ENCODE peak calls at places on chromosomes 13 and 19, in seven cellular contexts. M is IMR-90, J is A549, N is HCT116, D is SK-N-SH, O is H1, I is K562. S is an unnamed sample.

GRCh38 chr13:40586886-40587285 is 79.6 kb downstream of the FOXO1 start:
- DNase-seq in M (no peak), J (no peak), N (no peak), D (no peak), O (no peak), I (no peak), S (no peak)

GRCh38 chr19:47991191-47991808 is 670 bp downstream of the BSPH1 start:
- DNase-seq in M (no peak), J (no peak), N (no peak), D (no peak), O (no peak), I (no peak), S (no peak)

GRCh38 chr19:32817252-32817912 is 52.2 kb downstream of the SLC7A9 start:
- DNase-seq in M (no peak), J (no peak), N (no peak), D (no peak), O (no peak), I (no peak), S (no peak)

GRCh38 chr13:21033866-21034601 is 27.4 kb downstream of the LATS2 start:
- DNase-seq in M (no peak), J (no peak), N (no peak), D (no peak), O (no peak), I (no peak), S (no peak)

GRCh38 chr19:49689133-49690072 is at the start of gene ADM5:
- DNase-seq in M (no peak), J (no peak), N (no peak), D (peak; percentile 82), O (no peak), I (no peak), S (no peak)

GRCh38 chr13:75788494-75788991 is 152.4 kb downstream of the LMO7 start:
- DNase-seq in M (peak; percentile 96), J (no peak), N (no peak), D (no peak), O (no peak), I (no peak), S (no peak)

GRCh38 chr19:7658219-7658686 is 10.6 kb upstream of the RETN start:
- DNase-seq in M (no peak), J (no peak), N (no peak), D (no peak), O (no peak), I (no peak), S (peak; percentile 79)

GRCh38 chr13:77398825-77399620 is 72.1 kb upstream of the MYCBP2 start:
- DNase-seq in M (no peak), J (no peak), N (no peak), D (no peak), O (no peak), I (no peak), S (no peak)

GRCh38 chr13:26050568-26051230 is 1.1 kb downstream of the SHISA2 start:
- DNase-seq in M (no peak), J (no peak), N (no peak), D (peak; percentile 66), O (no peak), I (no peak), S (no peak)

GRCh38 chr13:26168276-26168814 is 53.8 kb downstream of the RNF6 start:
- DNase-seq in M (peak; percentile 48), J (no peak), N (no peak), D (no peak), O (no peak), I (no peak), S (no peak)

GRCh38 chr13:73370066-73370465 is 311.3 kb downstream of the KLF5 start:
- DNase-seq in M (no peak), J (no peak), N (no peak), D (no peak), O (no peak), I (no peak), S (no peak)

GRCh38 chr13:36157475-36157874 is 26.3 kb upstream of the DCLK1 start:
- DNase-seq in M (no peak), J (no peak), N (no peak), D (no peak), O (no peak), I (no peak), S (no peak)

GRCh38 chr19:38304866-38305429 is 897 bp downstream of the C19orf33 start:
- DNase-seq in M (no peak), J (peak; percentile 100), N (peak; percentile 96), D (peak; percentile 58), O (peak; percentile 83), I (peak; percentile 97), S (no peak)

GRCh38 chr19:17829855-17830566 is 8.7 kb upstream of the INSL3 start:
- DNase-seq in M (peak; percentile 8), J (peak; percentile 87), N (peak; percentile 72), D (peak; percentile 96), O (peak; percentile 89), I (peak; percentile 88), S (no peak)
- TF ChIP-seq RAD21 in M (no peak), J (no peak), N (no peak), D (no peak), O (no peak), I (no peak), S (no peak)

DNA sequence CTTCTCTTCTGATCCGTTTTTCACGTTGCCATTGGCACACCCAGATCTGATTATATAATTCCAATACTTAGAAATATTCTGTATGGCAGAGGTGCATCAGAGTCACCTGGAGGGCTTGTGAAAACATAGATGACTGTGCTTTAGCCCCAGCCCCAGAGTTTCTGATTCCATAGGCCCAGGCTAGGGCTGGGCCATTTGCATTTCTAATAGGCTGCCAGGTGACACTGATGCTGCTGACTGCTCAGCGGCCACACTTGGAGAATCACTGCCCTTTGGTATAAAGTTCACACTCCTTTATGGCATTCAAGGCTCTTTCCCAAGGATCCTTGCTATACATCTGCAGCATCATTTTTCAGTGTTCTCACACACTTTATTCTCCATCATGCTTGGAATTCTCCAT is 137.1 kb downstream of the AKAP11 start:
- DNase-seq in M (no peak), J (no peak), N (no peak), D (no peak), O (no peak), I (no peak), S (no peak)
- TF ChIP-seq RAD21 in M (no peak), J (no peak), N (no peak), D (no peak), O (no peak), I (no peak), S (no peak)

DNA sequence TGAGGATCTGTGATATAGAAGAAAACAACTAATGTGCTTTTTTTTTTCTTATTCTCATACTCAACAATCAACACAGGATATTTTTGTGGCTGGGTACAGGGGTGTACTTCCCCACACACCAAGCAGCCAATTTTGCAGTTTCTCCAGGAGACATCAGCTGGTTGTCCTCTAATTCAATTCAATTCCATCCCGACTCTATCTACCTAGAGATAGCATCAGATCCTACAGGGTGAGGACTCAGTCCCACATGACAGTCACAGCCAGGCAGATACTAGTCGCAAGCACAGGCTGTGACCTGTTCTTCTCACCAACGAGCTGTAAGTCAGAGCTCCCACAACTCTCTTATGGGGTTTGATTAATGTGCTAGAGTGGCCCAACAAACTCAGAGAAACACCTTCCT is 181.6 kb downstream of the KCTD15 start:
- DNase-seq in M (no peak), J (no peak), N (no peak), D (peak; percentile 11), O (no peak), I (no peak), S (no peak)
- TF ChIP-seq RAD21 in M (no peak), J (no peak), N (no peak), D (no peak), O (no peak), I (no peak), S (no peak)

DNA sequence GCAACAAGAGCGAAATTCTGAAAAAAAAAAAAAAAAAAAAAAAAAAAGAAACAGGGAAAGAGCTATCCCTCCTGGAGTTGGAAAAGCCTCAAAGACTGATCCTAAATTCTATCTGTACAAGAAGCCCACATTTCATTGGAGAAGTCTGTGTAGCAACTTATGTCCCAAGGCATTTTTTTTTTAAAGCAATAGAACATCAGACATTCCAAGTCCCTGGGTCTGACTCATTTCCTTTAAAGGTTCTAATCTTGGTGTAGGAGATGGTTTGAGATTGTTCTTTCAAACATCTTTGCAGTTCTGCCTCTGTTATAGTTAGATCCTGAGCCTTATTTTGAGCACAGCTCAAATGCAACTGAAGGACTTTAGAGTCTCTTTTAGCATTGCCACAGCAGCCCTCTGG is 706.5 kb upstream of the MIR17HG start:
- DNase-seq in M (no peak), J (no peak), N (no peak), D (no peak), O (no peak), I (no peak), S (no peak)
- TF ChIP-seq RAD21 in M (no peak), J (no peak), N (no peak), D (no peak), O (no peak), I (no peak), S (no peak)

DNA sequence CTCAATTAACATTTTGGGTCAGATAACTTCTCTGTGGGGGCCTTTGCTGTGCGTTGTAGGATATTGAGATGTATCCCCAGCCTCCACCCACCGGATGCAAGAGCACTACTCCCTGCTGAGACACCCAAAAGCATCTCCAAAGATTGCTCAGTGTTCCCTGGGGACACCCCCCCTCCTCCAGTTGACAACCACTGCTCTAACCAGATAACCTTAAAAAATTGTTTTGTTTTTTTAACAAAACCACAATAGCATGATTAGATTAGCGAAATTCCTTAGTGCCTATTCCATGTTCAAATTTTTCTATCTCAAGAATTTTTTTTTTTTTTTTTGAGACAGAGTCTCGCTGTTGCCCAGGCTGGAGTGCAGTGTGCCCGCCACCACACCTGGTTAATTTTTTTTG is 2.6 kb upstream of the EPN1 start:
- DNase-seq in M (peak; percentile 23), J (no peak), N (no peak), D (no peak), O (no peak), I (peak; percentile 63), S (no peak)
- TF ChIP-seq RAD21 in M (no peak), J (no peak), N (no peak), D (no peak), O (no peak), I (no peak), S (no peak)

DNA sequence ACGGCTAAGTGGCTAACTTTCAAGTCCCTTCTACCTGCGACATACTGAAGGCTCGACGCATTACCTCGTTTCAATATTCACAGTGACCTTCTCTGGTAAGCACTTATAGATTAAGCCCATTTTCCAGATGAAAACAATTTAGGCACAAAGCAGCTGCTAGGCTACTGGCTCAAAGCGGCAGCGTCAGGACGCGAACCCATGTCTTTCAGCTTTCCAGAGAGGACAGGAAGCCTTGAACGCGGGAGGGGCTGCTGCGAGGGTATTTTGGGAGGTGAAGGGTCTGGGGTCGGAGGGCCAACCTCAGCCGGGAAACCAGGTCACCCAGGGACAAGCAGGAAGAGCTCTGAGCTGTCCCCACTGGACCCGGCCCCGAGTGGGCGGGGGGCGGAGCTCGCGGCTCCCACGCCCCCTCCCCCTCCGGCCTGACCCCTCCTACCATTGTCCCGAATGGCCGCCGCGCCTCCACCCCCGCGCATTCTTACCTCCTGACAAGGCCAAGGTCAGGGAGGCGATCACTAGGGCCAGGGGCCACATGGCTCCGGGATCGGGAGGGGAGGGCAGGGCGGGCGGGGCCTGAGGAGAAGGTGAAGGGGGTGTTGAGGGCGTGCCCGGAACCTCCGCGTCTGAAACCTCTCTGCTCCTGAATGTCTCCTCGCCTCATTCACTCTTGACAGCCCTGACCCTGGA is at the start of gene KLK13:
- DNase-seq in M (no peak), J (peak; percentile 44), N (peak; percentile 7), D (no peak), O (peak; percentile 50), I (peak; percentile 98), S (no peak)
- TF ChIP-seq RAD21 in M (no peak), J (no peak), N (no peak), D (no peak), O (no peak), I (no peak), S (no peak)